ENCODE peak calls at places on chromosomes 7 and 10, in nine cellular contexts. One of them, this sample, is unnamed.

GRCh38 chr10:128150045-128150493 is 23.8 kb upstream of the MKI67 start:
- DNase-seq in ecto neural progenitor cell: peak; percentile 92
- DNase-seq in Caki2: peak; percentile 78
- DNase-seq in AG04449: no peak
- DNase-seq in lung: peak; percentile 52
- DNase-seq in B cell: peak; percentile 96
- DNase-seq in endothelial cell: peak; percentile 87
- DNase-seq in NCI-H2029 treated with DMSO at 0.1 percent for 48 hours: no peak
- DNase-seq in head of caudate nucleus: peak; percentile 71
- DNase-seq in this sample: peak; percentile 91

GRCh38 chr10:86224354-86225097 is 142.1 kb downstream of the GRID1 start:
- DNase-seq in head of caudate nucleus: no peak
- DNase-seq in AG04449: no peak
- DNase-seq in ecto neural progenitor cell: no peak
- DNase-seq in Caki2: no peak
- DNase-seq in NCI-H2029 treated with DMSO at 0.1 percent for 48 hours: no peak
- DNase-seq in lung: no peak
- DNase-seq in endothelial cell: no peak
- DNase-seq in B cell: no peak
- DNase-seq in this sample: no peak

GRCh38 chr7:6056616-6057015 is 25.4 kb downstream of the ANKRD61 start:
- DNase-seq in AG04449: no peak
- DNase-seq in Caki2: no peak
- DNase-seq in NCI-H2029 treated with DMSO at 0.1 percent for 48 hours: no peak
- DNase-seq in ecto neural progenitor cell: no peak
- DNase-seq in B cell: no peak
- DNase-seq in lung: no peak
- DNase-seq in head of caudate nucleus: no peak
- DNase-seq in endothelial cell: no peak
- DNase-seq in this sample: peak; percentile 71

GRCh38 chr10:92787557-92788152 is 60.7 kb upstream of the EXOC6 start:
- DNase-seq in NCI-H2029 treated with DMSO at 0.1 percent for 48 hours: no peak
- DNase-seq in endothelial cell: no peak
- DNase-seq in ecto neural progenitor cell: no peak
- DNase-seq in head of caudate nucleus: no peak
- DNase-seq in B cell: no peak
- DNase-seq in lung: no peak
- DNase-seq in Caki2: no peak
- DNase-seq in AG04449: no peak
- DNase-seq in this sample: no peak

GRCh38 chr7:36076073-36076472 is 77.0 kb upstream of the EEPD1 start:
- DNase-seq in NCI-H2029 treated with DMSO at 0.1 percent for 48 hours: no peak
- DNase-seq in endothelial cell: no peak
- DNase-seq in B cell: no peak
- DNase-seq in lung: no peak
- DNase-seq in ecto neural progenitor cell: no peak
- DNase-seq in head of caudate nucleus: no peak
- DNase-seq in AG04449: no peak
- DNase-seq in Caki2: no peak
- DNase-seq in this sample: no peak

GRCh38 chr7:98956937-98957336 is 78.6 kb downstream of the TRRAP start:
- DNase-seq in lung: no peak
- DNase-seq in ecto neural progenitor cell: no peak
- DNase-seq in Caki2: no peak
- DNase-seq in NCI-H2029 treated with DMSO at 0.1 percent for 48 hours: no peak
- DNase-seq in head of caudate nucleus: no peak
- DNase-seq in AG04449: no peak
- DNase-seq in endothelial cell: no peak
- DNase-seq in B cell: no peak
- DNase-seq in this sample: no peak

GRCh38 chr7:117281562-117281961 is 41.3 kb downstream of the WNT2 start:
- DNase-seq in B cell: no peak
- DNase-seq in Caki2: peak; percentile 2
- DNase-seq in head of caudate nucleus: no peak
- DNase-seq in NCI-H2029 treated with DMSO at 0.1 percent for 48 hours: no peak
- DNase-seq in AG04449: no peak
- DNase-seq in endothelial cell: no peak
- DNase-seq in lung: no peak
- DNase-seq in ecto neural progenitor cell: no peak
- DNase-seq in this sample: no peak

GRCh38 chr7:2941201-2941859 is 97.2 kb upstream of the GNA12 start:
- DNase-seq in endothelial cell: no peak
- DNase-seq in B cell: no peak
- DNase-seq in ecto neural progenitor cell: no peak
- DNase-seq in NCI-H2029 treated with DMSO at 0.1 percent for 48 hours: no peak
- DNase-seq in AG04449: no peak
- DNase-seq in head of caudate nucleus: no peak
- DNase-seq in lung: no peak
- DNase-seq in Caki2: no peak
- DNase-seq in this sample: no peak

GRCh38 chr7:137080516-137081203 is 212.2 kb downstream of the CHRM2 start:
- DNase-seq in NCI-H2029 treated with DMSO at 0.1 percent for 48 hours: no peak
- DNase-seq in lung: no peak
- DNase-seq in AG04449: no peak
- DNase-seq in head of caudate nucleus: no peak
- DNase-seq in endothelial cell: no peak
- DNase-seq in B cell: no peak
- DNase-seq in Caki2: no peak
- DNase-seq in ecto neural progenitor cell: no peak
- DNase-seq in this sample: no peak

GRCh38 chr7:3301831-3302618 is 973 bp downstream of the SDK1 start:
- DNase-seq in endothelial cell: peak; percentile 26
- DNase-seq in AG04449: no peak
- DNase-seq in ecto neural progenitor cell: peak; percentile 56
- DNase-seq in lung: no peak
- DNase-seq in head of caudate nucleus: no peak
- DNase-seq in B cell: peak; percentile 13
- DNase-seq in Caki2: peak; percentile 54
- DNase-seq in NCI-H2029 treated with DMSO at 0.1 percent for 48 hours: no peak
- DNase-seq in this sample: no peak

GRCh38 chr7:108055541-108056135 is 52.7 kb upstream of the LAMB1 start:
- DNase-seq in ecto neural progenitor cell: no peak
- DNase-seq in Caki2: no peak
- DNase-seq in lung: no peak
- DNase-seq in head of caudate nucleus: no peak
- DNase-seq in NCI-H2029 treated with DMSO at 0.1 percent for 48 hours: no peak
- DNase-seq in endothelial cell: no peak
- DNase-seq in B cell: no peak
- DNase-seq in AG04449: no peak
- DNase-seq in this sample: no peak

GRCh38 chr7:152103691-152104090 is 78.2 kb downstream of the GALNT11 start:
- DNase-seq in lung: no peak
- DNase-seq in AG04449: no peak
- DNase-seq in B cell: no peak
- DNase-seq in Caki2: no peak
- DNase-seq in NCI-H2029 treated with DMSO at 0.1 percent for 48 hours: no peak
- DNase-seq in ecto neural progenitor cell: no peak
- DNase-seq in head of caudate nucleus: no peak
- DNase-seq in endothelial cell: no peak
- DNase-seq in this sample: no peak

GRCh38 chr10:13146383-13146782 is 15.0 kb upstream of the MCM10 start:
- DNase-seq in lung: no peak
- DNase-seq in NCI-H2029 treated with DMSO at 0.1 percent for 48 hours: no peak
- DNase-seq in AG04449: no peak
- DNase-seq in ecto neural progenitor cell: no peak
- DNase-seq in endothelial cell: no peak
- DNase-seq in Caki2: no peak
- DNase-seq in B cell: no peak
- DNase-seq in head of caudate nucleus: no peak
- DNase-seq in this sample: no peak

GRCh38 chr7:48091506-48092433 is 2.7 kb downstream of the UPP1 start:
- DNase-seq in Caki2: no peak
- DNase-seq in ecto neural progenitor cell: no peak
- DNase-seq in endothelial cell: no peak
- DNase-seq in head of caudate nucleus: no peak
- DNase-seq in AG04449: no peak
- DNase-seq in lung: no peak
- DNase-seq in NCI-H2029 treated with DMSO at 0.1 percent for 48 hours: no peak
- DNase-seq in B cell: no peak
- DNase-seq in this sample: no peak

GRCh38 chr10:131653140-131653539 is 247.7 kb upstream of the PPP2R2D start:
- DNase-seq in lung: no peak
- DNase-seq in ecto neural progenitor cell: no peak
- DNase-seq in head of caudate nucleus: no peak
- DNase-seq in Caki2: no peak
- DNase-seq in AG04449: no peak
- DNase-seq in NCI-H2029 treated with DMSO at 0.1 percent for 48 hours: no peak
- DNase-seq in B cell: no peak
- DNase-seq in endothelial cell: no peak
- DNase-seq in this sample: no peak

GRCh38 chr10:89378006-89378627 is at the start of gene IFIT1B:
- DNase-seq in Caki2: no peak
- DNase-seq in lung: no peak
- DNase-seq in B cell: no peak
- DNase-seq in NCI-H2029 treated with DMSO at 0.1 percent for 48 hours: no peak
- DNase-seq in ecto neural progenitor cell: no peak
- DNase-seq in AG04449: no peak
- DNase-seq in head of caudate nucleus: no peak
- DNase-seq in endothelial cell: no peak
- DNase-seq in this sample: no peak

GRCh38 chr10:114388275-114388674 is 16.0 kb downstream of the AFAP1L2 start:
- DNase-seq in ecto neural progenitor cell: no peak
- DNase-seq in lung: no peak
- DNase-seq in endothelial cell: no peak
- DNase-seq in NCI-H2029 treated with DMSO at 0.1 percent for 48 hours: no peak
- DNase-seq in AG04449: no peak
- DNase-seq in Caki2: no peak
- DNase-seq in head of caudate nucleus: no peak
- DNase-seq in B cell: no peak
- DNase-seq in this sample: no peak

GRCh38 chr10:1190791-1191490 is 134.8 kb downstream of the WDR37 start:
- DNase-seq in endothelial cell: no peak
- DNase-seq in NCI-H2029 treated with DMSO at 0.1 percent for 48 hours: no peak
- DNase-seq in AG04449: no peak
- DNase-seq in head of caudate nucleus: no peak
- DNase-seq in Caki2: no peak
- DNase-seq in lung: no peak
- DNase-seq in ecto neural progenitor cell: no peak
- DNase-seq in B cell: no peak
- DNase-seq in this sample: no peak

GRCh38 chr7:5528815-5529442 is 105.3 kb upstream of the TNRC18 start:
- DNase-seq in ecto neural progenitor cell: no peak
- DNase-seq in endothelial cell: no peak
- DNase-seq in lung: no peak
- DNase-seq in NCI-H2029 treated with DMSO at 0.1 percent for 48 hours: no peak
- DNase-seq in head of caudate nucleus: no peak
- DNase-seq in AG04449: no peak
- DNase-seq in B cell: no peak
- DNase-seq in Caki2: no peak
- DNase-seq in this sample: no peak